ENCODE peak calls at places on chromosomes 12 and 14, in nine cellular contexts. V is psoas muscle; O is RWPE2; P is heart left ventricle; K is keratinocyte; M is left ventricle myocardium inferior; H is hepatocyte; T is MM.1S; G is CD8-positive, alpha-beta T cell. X is an unnamed sample.

GRCh38 chr12:5648692-5649338 is 216.9 kb downstream of the NTF3 start:
- DNase-seq in V (no peak), O (no peak), P (no peak), K (no peak), M (no peak), H (peak; percentile 77), T (peak; percentile 14), G (no peak), X (no peak)

GRCh38 chr14:25944020-25944419 is 653.8 kb downstream of the NOVA1 start:
- DNase-seq in V (no peak), O (no peak), P (no peak), K (no peak), M (no peak), H (no peak), T (no peak), G (no peak), X (no peak)

GRCh38 chr14:105301103-105301914 is 508 bp upstream of the BRF1 start:
- DNase-seq in V (peak; percentile 99), O (peak; percentile 99), P (peak; percentile 98), K (peak; percentile 81), M (peak; percentile 99), H (peak; percentile 99), T (peak; percentile 92), G (peak; percentile 95), X (peak; percentile 96)

GRCh38 chr12:2284321-2284813 is 231.6 kb downstream of the CACNA1C start:
- DNase-seq in V (no peak), O (no peak), P (no peak), K (no peak), M (no peak), H (peak; percentile 44), T (no peak), G (no peak), X (no peak)

GRCh38 chr14:96592591-96593388 is 90.6 kb downstream of the PAPOLA start:
- DNase-seq in V (no peak), O (no peak), P (peak; percentile 53), K (no peak), M (peak; percentile 41), H (no peak), T (peak; percentile 14), G (peak; percentile 18), X (no peak)

GRCh38 chr14:57486767-57487379 is 6.8 kb downstream of the CCDC198 start:
- DNase-seq in V (no peak), O (no peak), P (no peak), K (no peak), M (no peak), H (peak; percentile 63), T (peak; percentile 9), G (no peak), X (no peak)

GRCh38 chr12:78863482-78864427 is 819 bp upstream of the SYT1 start:
- DNase-seq in V (peak; percentile 14), O (peak; percentile 70), P (peak; percentile 29), K (no peak), M (peak; percentile 14), H (peak; percentile 57), T (peak; percentile 86), G (no peak), X (no peak)

GRCh38 chr12:64461634-64462414 is 9.9 kb downstream of the TBK1 start:
- DNase-seq in V (no peak), O (no peak), P (no peak), K (peak; percentile 21), M (no peak), H (no peak), T (no peak), G (no peak), X (no peak)

GRCh38 chr12:71800177-71800576 is 39.4 kb upstream of the TBC1D15 start:
- DNase-seq in V (no peak), O (no peak), P (no peak), K (no peak), M (no peak), H (no peak), T (no peak), G (no peak), X (no peak)

GRCh38 chr12:87801860-87802720 is 227.1 kb downstream of the C12orf50 start:
- DNase-seq in V (no peak), O (no peak), P (no peak), K (no peak), M (no peak), H (no peak), T (peak; percentile 44), G (no peak), X (no peak)

GRCh38 chr14:69886843-69887242 is 7.6 kb downstream of the SMOC1 start:
- DNase-seq in V (no peak), O (no peak), P (no peak), K (no peak), M (no peak), H (no peak), T (no peak), G (no peak), X (no peak)

GRCh38 chr14:105473677-105474477 is 744 bp upstream of the CRIP2 start:
- DNase-seq in V (peak; percentile 86), O (peak; percentile 100), P (peak; percentile 98), K (no peak), M (peak; percentile 97), H (peak; percentile 94), T (no peak), G (no peak), X (peak; percentile 98)

GRCh38 chr12:97752129-97752528 is 289.5 kb downstream of the RMST start:
- DNase-seq in V (no peak), O (no peak), P (no peak), K (no peak), M (no peak), H (no peak), T (no peak), G (no peak), X (no peak)

GRCh38 chr12:12977231-12977630 is 22.8 kb downstream of the HEBP1 start:
- DNase-seq in V (no peak), O (no peak), P (no peak), K (no peak), M (no peak), H (no peak), T (no peak), G (no peak), X (no peak)

GRCh38 chr12:124518051-124518932 is 49.1 kb downstream of the NCOR2 start:
- DNase-seq in V (peak; percentile 98), O (peak; percentile 95), P (peak; percentile 99), K (peak; percentile 92), M (peak; percentile 99), H (peak; percentile 96), T (no peak), G (no peak), X (peak; percentile 99)

GRCh38 chr14:99420711-99421110 is 59.9 kb downstream of the SETD3 start:
- DNase-seq in V (no peak), O (no peak), P (no peak), K (peak; percentile 11), M (no peak), H (no peak), T (no peak), G (no peak), X (no peak)

GRCh38 chr12:100871335-100871734 is 76.8 kb downstream of the ANO4 start:
- DNase-seq in V (no peak), O (no peak), P (no peak), K (no peak), M (no peak), H (no peak), T (no peak), G (no peak), X (no peak)

GRCh38 chr14:39491134-39491541 is 58.9 kb upstream of the FBXO33 start:
- DNase-seq in V (no peak), O (no peak), P (no peak), K (no peak), M (no peak), H (peak; percentile 63), T (peak; percentile 7), G (no peak), X (no peak)

GRCh38 chr14:54652188-54652889 is 85.4 kb downstream of the SAMD4A start:
- DNase-seq in V (peak; percentile 84), O (peak; percentile 95), P (peak; percentile 90), K (peak; percentile 89), M (peak; percentile 84), H (peak; percentile 90), T (no peak), G (no peak), X (peak; percentile 93)

GRCh38 chr14:76050797-76051392 is 65.3 kb downstream of the IFT43 start:
- DNase-seq in V (no peak), O (no peak), P (no peak), K (peak; percentile 5), M (no peak), H (peak; percentile 79), T (peak; percentile 17), G (peak; percentile 8), X (no peak)

GRCh38 chr12:25250744-25251730 is at the start of gene KRAS:
- DNase-seq in V (peak; percentile 97), O (peak; percentile 85), P (peak; percentile 98), K (peak; percentile 44), M (peak; percentile 98), H (peak; percentile 99), T (peak; percentile 97), G (peak; percentile 85), X (peak; percentile 96)
- TF ChIP-seq CTCF in V (no peak), O (no peak), P (no peak), K (no peak), M (no peak), H (no peak), T (no peak), G (no peak), X (no peak)

GRCh38 chr12:106254724-106255123 is 6.9 kb upstream of the CKAP4 start:
- DNase-seq in V (no peak), O (no peak), P (no peak), K (no peak), M (no peak), H (no peak), T (no peak), G (no peak), X (no peak)
- H3K27ac ChIP-seq in V (no peak overlapping the region), O (no peak overlapping the region), P (no peak overlapping the region), K (no peak overlapping the region), M (no peak overlapping the region), H (no peak overlapping the region), T (no peak overlapping the region), G (no peak overlapping the region), X (no peak overlapping the region)

GRCh38 chr12:89450922-89451321 is 73.7 kb downstream of the GALNT4 start:
- DNase-seq in V (no peak), O (no peak), P (no peak), K (no peak), M (no peak), H (no peak), T (no peak), G (no peak), X (no peak)
- TF ChIP-seq CTCF in V (no peak), O (no peak), P (no peak), K (no peak), M (no peak), H (no peak), T (no peak), G (no peak), X (no peak)

DNA sequence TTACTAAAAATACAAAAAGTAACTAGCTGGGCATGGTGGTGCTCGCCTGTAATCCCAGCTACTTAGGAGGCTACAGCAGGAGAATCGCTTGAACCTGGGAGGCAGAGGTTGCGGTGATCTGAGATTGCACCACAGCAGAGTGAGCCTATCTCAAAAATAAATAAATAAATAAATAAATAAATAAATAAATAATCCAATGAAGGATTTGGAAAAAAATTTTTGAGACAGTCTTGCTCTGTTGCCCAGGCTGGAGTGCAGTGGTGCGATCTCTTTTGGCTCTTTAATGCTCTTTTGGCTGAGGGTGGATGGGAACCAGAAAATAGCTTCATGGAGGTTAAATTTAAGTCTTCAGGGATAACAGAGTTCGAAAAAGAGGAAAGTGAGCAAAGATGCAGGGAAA is 11.7 kb downstream of the ATP5MC2 start:
- DNase-seq in V (no peak), O (no peak), P (no peak), K (no peak), M (no peak), H (no peak), T (no peak), G (no peak), X (no peak)
- H3K27ac ChIP-seq in V (no peak overlapping the region), O (no peak overlapping the region), P (no peak overlapping the region), K (no peak overlapping the region), M (peak overlapping the region; percentile 14), H (no peak overlapping the region), T (no peak overlapping the region), G (no peak overlapping the region), X (no peak overlapping the region)

X was measured in coronary artery.